ENCODE peak calls at places on chromosomes 6 and 20, in seven cellular contexts. K is left lung, S is trophoblast cell, A is brain microvascular endothelial cell, E is mesenchymal stem cell, D is SJSA1, H is AG04450. J is an unnamed sample. For H3K27me3, the result is how much of the 10 kb centered on the place peaks cover.

GRCh38 chr20:36969478-36970186 is 18.1 kb upstream of the SAMHD1 start:
- DNase-seq in E (no peak), D (no peak), H (no peak), K (no peak), S (no peak), A (no peak), J (no peak)

GRCh38 chr6:28876702-28877101 is 47.1 kb downstream of the TRIM27 start:
- DNase-seq in K (no peak), D (no peak), S (no peak), E (no peak), A (no peak), H (no peak), J (no peak)

GRCh38 chr6:75934643-75935472 is 137.6 kb downstream of the IMPG1 start:
- DNase-seq in H (peak), E (peak), D (peak), S (peak), A (peak), K (peak), J (no peak)

GRCh38 chr6:1250489-1251197 is 61.3 kb upstream of the FOXQ1 start:
- DNase-seq in S (no peak), K (no peak), D (no peak), A (no peak), H (no peak), E (no peak), J (no peak)

GRCh38 chr6:116059713-116060571 is 749 bp downstream of the FRK start:
- DNase-seq in H (no peak), A (no peak), K (peak), D (no peak), S (peak), E (no peak), J (peak)

GRCh38 chr20:48718914-48719578 is 108.8 kb downstream of the PREX1 start:
- DNase-seq in E (no peak), H (no peak), S (no peak), D (no peak), K (no peak), A (no peak), J (no peak)

GRCh38 chr6:73285674-73286283 is 22.8 kb upstream of the KHDC1 start:
- DNase-seq in D (no peak), H (peak), K (no peak), E (peak), A (peak), S (no peak), J (no peak)

GRCh38 chr6:30311669-30312068 is 15.1 kb upstream of the TRIM39 start:
- DNase-seq in D (no peak), A (no peak), S (no peak), H (no peak), K (no peak), E (peak), J (no peak)

GRCh38 chr20:19758888-19759331 is 852 bp downstream of the RIN2 start:
- DNase-seq in K (peak), S (peak), H (no peak), D (peak), A (no peak), E (peak), J (peak)

GRCh38 chr6:159075506-159076100 is 30.8 kb upstream of the TAGAP start:
- DNase-seq in K (no peak), D (peak), A (peak), E (no peak), H (no peak), S (no peak), J (no peak)

GRCh38 chr20:23163562-23163961 is 77.4 kb upstream of the CD93 start:
- DNase-seq in E (no peak), D (no peak), S (no peak), H (no peak), K (no peak), A (no peak), J (no peak)

GRCh38 chr6:117711369-117711768 is 36.1 kb downstream of the NUS1 start:
- DNase-seq in E (no peak), S (no peak), D (no peak), A (no peak), H (no peak), K (no peak), J (no peak)

GRCh38 chr6:76351275-76351674 is 278.8 kb upstream of the IMPG1 start:
- DNase-seq in D (no peak), H (no peak), E (no peak), S (no peak), A (no peak), K (no peak), J (no peak)

GRCh38 chr6:32129297-32130088 is 595 bp downstream of the FKBPL start:
- DNase-seq in E (no peak), H (no peak), D (no peak), A (no peak), S (no peak), K (no peak), J (no peak)

GRCh38 chr20:4225778-4226177 is 210.4 kb upstream of the RNF24 start:
- DNase-seq in A (peak), E (peak), D (peak), K (no peak), H (peak), S (no peak), J (no peak)

GRCh38 chr6:13927203-13927602 is 2.5 kb downstream of the RNF182 start:
- DNase-seq in D (no peak), S (no peak), K (no peak), H (no peak), A (no peak), E (no peak), J (no peak)

GRCh38 chr20:36391955-36392354 is 85.8 kb downstream of the DLGAP4 start:
- DNase-seq in H (no peak), K (no peak), D (no peak), A (no peak), S (no peak), E (no peak), J (no peak)

GRCh38 chr20:6576721-6577120 is 190.8 kb upstream of the BMP2 start:
- DNase-seq in D (no peak), K (no peak), E (no peak), A (peak), H (no peak), S (no peak), J (no peak)

GRCh38 chr20:21395039-21395665 is 2.2 kb downstream of the NKX2-4 start:
- DNase-seq in K (no peak), H (no peak), A (no peak), D (no peak), E (no peak), S (no peak), J (no peak)

GRCh38 chr20:58005581-58006345 is 222.7 kb downstream of the ANKRD60 start:
- DNase-seq in K (no peak), D (peak), A (no peak), E (no peak), S (no peak), H (no peak), J (no peak)

GRCh38 chr20:24789877-24790276 is 159.2 kb upstream of the CST7 start:
- DNase-seq in D (no peak), S (no peak), K (no peak), H (no peak), E (no peak), A (no peak), J (peak)

GRCh38 chr6:37615564-37616340 is 81.9 kb downstream of the MDGA1 start:
- DNase-seq in E (peak), K (no peak), A (peak), S (no peak), D (peak), H (no peak), J (no peak)

GRCh38 chr6:38179794-38180430 is 360.4 kb downstream of the ZFAND3 start:
- DNase-seq in K (no peak), D (no peak), H (no peak), A (no peak), E (no peak), S (no peak), J (no peak)

GRCh38 chr6:81553246-81553645 is 199.2 kb downstream of the TENT5A start:
- DNase-seq in D (no peak), H (no peak), S (no peak), A (peak), E (no peak), K (no peak), J (no peak)

GRCh38 chr6:129894904-129895303 is 33.8 kb upstream of the TMEM244 start:
- DNase-seq in A (no peak), H (no peak), K (no peak), D (no peak), E (peak), S (no peak), J (no peak)

GRCh38 chr6:72657798-72658197 is 35.9 kb downstream of the KCNQ5 start:
- DNase-seq in A (peak), D (no peak), E (no peak), H (no peak), S (no peak), K (no peak), J (no peak)

GRCh38 chr20:48734104-48734749 is 93.6 kb downstream of the PREX1 start:
- DNase-seq in A (no peak), K (no peak), E (no peak), D (no peak), H (no peak), S (peak), J (no peak)

GRCh38 chr6:107386904-107387303 is 72.5 kb downstream of the PDSS2 start:
- DNase-seq in E (no peak), D (no peak), K (no peak), H (no peak), A (no peak), S (no peak), J (no peak)

GRCh38 chr6:131107166-131107565 is 28.1 kb upstream of the AKAP7 start:
- DNase-seq in H (peak), A (peak), D (no peak), K (no peak), S (peak), E (peak), J (no peak)

GRCh38 chr6:7725849-7726415 is at the start of gene BMP6:
- DNase-seq in E (peak), K (peak), D (peak), S (peak), H (peak), A (peak), J (peak)

GRCh38 chr6:121917834-121918559 is 481.5 kb upstream of the HSF2 start:
- DNase-seq in E (no peak), D (no peak), A (no peak), S (no peak), K (no peak), H (no peak), J (no peak)

GRCh38 chr6:30787954-30788353 is 43.6 kb upstream of the IER3 start:
- DNase-seq in A (no peak), D (no peak), H (no peak), E (peak), K (no peak), S (no peak), J (no peak)

GRCh38 chr6:41371461-41371991 is 36.1 kb downstream of the NCR2 start:
- DNase-seq in E (peak), A (peak), S (no peak), H (peak), K (peak), D (no peak), J (no peak)

GRCh38 chr6:41373367-41373918 is 38.0 kb downstream of the NCR2 start:
- DNase-seq in K (no peak), D (no peak), S (no peak), E (no peak), A (no peak), H (no peak), J (no peak)

GRCh38 chr6:41372526-41373366 is 37.3 kb downstream of the NCR2 start:
- DNase-seq in E (peak), A (no peak), H (no peak), D (no peak), K (no peak), S (no peak), J (no peak)

GRCh38 chr6:41370488-41371111 is 35.2 kb downstream of the NCR2 start:
- DNase-seq in E (no peak), H (no peak), S (peak), A (no peak), D (no peak), K (no peak), J (no peak)

DNA sequence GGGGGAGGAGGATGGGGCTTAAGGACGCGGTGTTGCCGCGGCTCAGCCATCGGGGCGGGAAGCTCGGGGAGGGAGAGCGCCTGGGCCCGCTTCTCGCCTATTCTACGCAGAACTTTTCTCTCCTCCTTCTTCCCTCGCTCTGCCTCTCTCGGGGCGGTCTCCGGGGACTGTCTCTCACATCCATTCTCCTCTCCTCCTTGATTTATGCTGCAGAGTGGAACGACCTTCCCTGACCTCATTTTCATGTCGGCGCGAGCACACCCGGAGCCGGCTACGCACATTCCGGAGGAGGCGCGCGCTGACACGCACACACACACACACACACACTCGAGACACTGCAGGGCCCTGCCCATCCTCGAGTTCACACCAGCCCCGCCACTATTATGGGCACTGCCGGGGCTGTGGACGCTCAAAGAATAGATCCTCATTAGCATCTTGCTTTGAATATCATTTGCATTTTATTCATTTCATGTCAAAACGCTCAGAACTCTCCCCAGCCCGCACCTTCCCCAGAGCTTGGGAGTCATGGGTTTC is 36.7 kb downstream of the NCR2 start:
- DNase-seq in D (no peak), E (peak), H (no peak), A (no peak), S (no peak), K (peak), J (no peak)
- H3K27me3 ChIP-seq in D (under half), E (half or more), H (half or more), A (half or more), S (under half), K (half or more), J (half or more)

DNA sequence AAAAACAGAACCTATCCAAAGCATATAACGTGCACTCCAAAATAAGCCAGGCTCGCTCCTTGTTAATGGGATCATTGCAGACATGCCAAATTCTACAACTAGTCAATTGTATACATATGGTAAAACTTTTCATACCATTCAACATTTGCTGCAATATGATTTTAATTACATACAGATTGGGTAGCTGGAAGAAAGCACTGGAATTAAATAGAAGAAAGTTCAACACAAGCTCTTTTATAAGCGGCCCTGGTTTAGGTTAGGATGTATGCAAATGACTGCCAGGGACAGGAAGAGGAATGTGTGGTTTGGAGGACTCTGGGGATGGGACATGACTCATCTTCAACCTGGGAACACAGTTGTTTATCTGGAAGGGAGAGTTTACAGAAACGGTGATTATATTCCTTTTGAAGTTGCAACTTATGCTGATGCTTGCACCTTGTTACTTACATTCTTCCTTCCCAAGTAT is 62.5 kb upstream of the TIAM2 start:
- DNase-seq in H (peak), S (peak), D (peak), E (peak), K (no peak), A (peak), J (no peak)
- H3K27ac ChIP-seq in H (no peak), S (peak), D (peak), E (peak), K (no peak), A (no peak), J (no peak)

GRCh38 chr20:63015147-63015664 is 8.4 kb upstream of the BHLHE23 start:
- DNase-seq in E (no peak), K (no peak), H (no peak), A (no peak), D (no peak), S (no peak), J (no peak)
- H3K27me3 ChIP-seq in E (half or more), K (half or more), H (half or more), A (half or more), D (half or more), S (under half), J (half or more)

GRCh38 chr20:266213-266603 is 8.7 kb downstream of the DEFB132 start:
- DNase-seq in A (no peak), S (no peak), D (no peak), E (no peak), K (no peak), H (no peak), J (no peak)
- H3K27ac ChIP-seq in A (no peak), S (no peak), D (no peak), E (no peak), K (no peak), H (no peak), J (no peak)

GRCh38 chr20:10802201-10802600 is 128.4 kb upstream of the JAG1 start:
- DNase-seq in A (peak), S (no peak), D (no peak), H (no peak), K (no peak), E (peak), J (no peak)

GRCh38 chr20:10812738-10813327 is 139.0 kb upstream of the JAG1 start:
- DNase-seq in A (no peak), E (no peak), D (no peak), S (no peak), K (no peak), H (no peak), J (no peak)

GRCh38 chr20:10805764-10806163 is 132.0 kb upstream of the JAG1 start:
- DNase-seq in K (no peak), A (no peak), E (no peak), D (no peak), S (no peak), H (no peak), J (no peak)

GRCh38 chr20:10806539-10806938 is 132.7 kb upstream of the JAG1 start:
- DNase-seq in S (no peak), K (no peak), D (no peak), E (no peak), A (no peak), H (no peak), J (no peak)

DNA sequence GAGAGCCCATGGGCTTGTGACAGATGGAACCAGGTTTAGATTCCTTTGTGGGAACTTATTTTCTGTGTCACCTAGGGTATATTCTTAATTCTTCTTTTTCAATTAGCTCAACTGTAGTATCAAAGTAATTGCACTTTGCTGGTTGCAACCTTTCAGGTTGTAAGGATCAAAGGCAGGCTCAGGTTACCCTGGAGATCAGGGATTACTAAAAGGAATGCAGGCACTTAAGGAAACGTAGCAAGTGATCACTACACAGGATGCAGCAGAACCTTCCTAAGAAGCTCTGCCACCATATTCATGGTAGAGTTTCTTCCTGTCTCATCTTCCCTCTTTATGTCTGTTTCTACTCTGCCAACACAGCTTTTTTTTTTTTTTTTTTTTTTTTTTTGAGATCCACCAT is 133.2 kb upstream of the JAG1 start:
- DNase-seq in A (no peak), E (no peak), S (no peak), H (no peak), K (no peak), D (no peak), J (no peak)
- H3K27me3 ChIP-seq in A (under half), E (under half), S (under half), H (under half), K (under half), D (under half), J (under half)

GRCh38 chr6:112279044-112279916 is 24.9 kb upstream of the LAMA4 start:
- DNase-seq in K (no peak), D (no peak), H (no peak), S (no peak), E (no peak), A (no peak), J (no peak)
- H3K27ac ChIP-seq in K (peak), D (no peak), H (no peak), S (no peak), E (no peak), A (no peak), J (peak)

GRCh38 chr20:63142933-63143332 is 73.0 kb downstream of the YTHDF1 start:
- DNase-seq in D (no peak), E (no peak), H (no peak), S (no peak), K (no peak), A (no peak), J (no peak)
- H3K27me3 ChIP-seq in D (half or more), E (under half), H (under half), S (under half), K (under half), A (under half), J (under half)

GRCh38 chr6:35183935-35184334 is 29.8 kb upstream of the SCUBE3 start:
- DNase-seq in E (no peak), K (no peak), H (no peak), A (no peak), S (no peak), D (no peak), J (no peak)

GRCh38 chr6:35185971-35186370 is 27.8 kb upstream of the SCUBE3 start:
- DNase-seq in S (no peak), H (no peak), A (no peak), K (no peak), E (no peak), D (no peak), J (no peak)

GRCh38 chr6:35186571-35186970 is 27.2 kb upstream of the SCUBE3 start:
- DNase-seq in H (no peak), A (no peak), S (no peak), K (no peak), E (no peak), D (no peak), J (no peak)

GRCh38 chr6:35184580-35185301 is 29.0 kb upstream of the SCUBE3 start:
- DNase-seq in E (no peak), H (no peak), A (no peak), S (no peak), K (no peak), D (no peak), J (no peak)

GRCh38 chr6:35185302-35185681 is 28.5 kb upstream of the SCUBE3 start:
- DNase-seq in K (no peak), S (no peak), D (peak), E (peak), H (no peak), A (peak), J (peak)
- H3K27ac ChIP-seq in K (peak), S (peak), D (peak), E (no peak), H (no peak), A (no peak), J (peak)

GRCh38 chr20:39534846-39535245 is 572.7 kb downstream of the DHX35 start:
- DNase-seq in A (no peak), D (no peak), K (no peak), H (no peak), S (no peak), E (no peak), J (no peak)

GRCh38 chr20:39533858-39534257 is 571.7 kb downstream of the DHX35 start:
- DNase-seq in K (no peak), D (no peak), H (no peak), E (no peak), S (no peak), A (no peak), J (no peak)

GRCh38 chr20:39532205-39532604 is 570.1 kb downstream of the DHX35 start:
- DNase-seq in S (no peak), A (no peak), K (no peak), H (no peak), E (no peak), D (no peak), J (no peak)
- H3K27me3 ChIP-seq in S (under half), A (under half), K (under half), H (under half), E (under half), D (under half), J (under half)

J was measured in lower lobe of right lung.